ENCODE peak calls at places on chromosomes 3 and 15, in ten cellular contexts. K is heart left ventricle, V is lower leg skin, F is H54, U is tibial nerve, G is erythroblast, S is spleen, H is sigmoid colon, W is breast epithelium, M is ovary. B is an unnamed sample.

GRCh38 chr3:12328132-12328915 is 39.5 kb downstream of the PPARG start:
- DNase-seq in K (no peak), V (no peak), F (no peak), U (no peak), G (no peak), S (no peak), H (no peak), W (no peak), M (no peak), B (no peak)

GRCh38 chr3:194130807-194131589 is 5.0 kb upstream of the HES1 start:
- DNase-seq in K (peak; percentile 29), V (no peak), F (no peak), U (no peak), G (no peak), S (no peak), H (no peak), W (no peak), M (no peak), B (peak; percentile 62)

GRCh38 chr15:31550211-31550848 is 223.7 kb downstream of the KLF13 start:
- DNase-seq in K (no peak), V (no peak), F (no peak), U (no peak), G (no peak), S (no peak), H (no peak), W (no peak), M (no peak), B (no peak)

GRCh38 chr3:40842714-40843113 is 318.0 kb downstream of the ZNF621 start:
- DNase-seq in K (no peak), V (no peak), F (no peak), U (no peak), G (no peak), S (no peak), H (no peak), W (no peak), M (no peak), B (no peak)

GRCh38 chr15:76196286-76196948 is 114.9 kb downstream of the ETFA start:
- DNase-seq in K (peak; percentile 46), V (no peak), F (peak; percentile 77), U (no peak), G (peak; percentile 22), S (peak; percentile 65), H (peak; percentile 95), W (peak; percentile 66), M (peak; percentile 74), B (peak; percentile 79)

GRCh38 chr3:40971191-40972168 is 227.8 kb upstream of the CTNNB1 start:
- DNase-seq in K (peak; percentile 83), V (peak; percentile 87), F (peak; percentile 63), U (peak; percentile 88), G (no peak), S (peak; percentile 79), H (peak; percentile 93), W (peak; percentile 75), M (peak; percentile 72), B (peak; percentile 73)

GRCh38 chr3:43996379-43997301 is 245.0 kb upstream of the TOPAZ1 start:
- DNase-seq in K (no peak), V (peak; percentile 83), F (no peak), U (no peak), G (no peak), S (peak; percentile 81), H (no peak), W (no peak), M (no peak), B (no peak)

GRCh38 chr3:46082849-46083248 is 55.6 kb upstream of the XCR1 start:
- DNase-seq in K (no peak), V (no peak), F (no peak), U (no peak), G (no peak), S (no peak), H (no peak), W (no peak), M (no peak), B (no peak)

GRCh38 chr15:44541282-44541958 is 4.5 kb downstream of the EIF3J start:
- DNase-seq in K (no peak), V (no peak), F (peak; percentile 26), U (no peak), G (no peak), S (no peak), H (no peak), W (no peak), M (no peak), B (no peak)

GRCh38 chr3:96814581-96815567 is at the start of gene EPHA6:
- DNase-seq in K (no peak), V (no peak), F (no peak), U (no peak), G (no peak), S (peak; percentile 62), H (peak; percentile 66), W (no peak), M (peak; percentile 24), B (no peak)

GRCh38 chr3:195095035-195095703 is 175.8 kb downstream of the XXYLT1 start:
- DNase-seq in K (no peak), V (no peak), F (no peak), U (no peak), G (no peak), S (peak; percentile 88), H (no peak), W (no peak), M (no peak), B (peak; percentile 49)

GRCh38 chr15:92377083-92377789 is 16.4 kb upstream of the ST8SIA2 start:
- DNase-seq in K (peak; percentile 63), V (no peak), F (no peak), U (no peak), G (no peak), S (no peak), H (no peak), W (no peak), M (no peak), B (no peak)

GRCh38 chr3:42013652-42014442 is 51.9 kb upstream of the ULK4 start:
- DNase-seq in K (peak; percentile 44), V (peak; percentile 90), F (no peak), U (no peak), G (peak; percentile 67), S (peak; percentile 92), H (peak; percentile 77), W (no peak), M (peak; percentile 52), B (peak; percentile 55)

GRCh38 chr3:30553641-30554316 is 52.6 kb upstream of the TGFBR2 start:
- DNase-seq in K (no peak), V (no peak), F (no peak), U (no peak), G (no peak), S (no peak), H (no peak), W (no peak), M (no peak), B (no peak)

GRCh38 chr3:126746395-126747177 is 42.5 kb downstream of the CHCHD6 start:
- DNase-seq in K (peak; percentile 72), V (no peak), F (peak; percentile 43), U (peak; percentile 38), G (no peak), S (no peak), H (no peak), W (no peak), M (no peak), B (no peak)

GRCh38 chr15:81301385-81301784 is 22.6 kb downstream of the STARD5 start:
- DNase-seq in K (no peak), V (no peak), F (no peak), U (no peak), G (no peak), S (no peak), H (no peak), W (no peak), M (no peak), B (peak; percentile 4)

GRCh38 chr15:81297580-81298575 is 26.1 kb downstream of the STARD5 start:
- DNase-seq in K (no peak), V (peak; percentile 65), F (no peak), U (no peak), G (no peak), S (peak; percentile 74), H (no peak), W (no peak), M (no peak), B (peak; percentile 6)

GRCh38 chr15:81298606-81299005 is 25.3 kb downstream of the STARD5 start:
- DNase-seq in K (no peak), V (peak; percentile 53), F (no peak), U (no peak), G (no peak), S (peak; percentile 72), H (no peak), W (no peak), M (no peak), B (no peak)

GRCh38 chr15:81301815-81302399 is 22.0 kb downstream of the STARD5 start:
- DNase-seq in K (peak; percentile 34), V (peak; percentile 78), F (no peak), U (no peak), G (no peak), S (peak; percentile 91), H (no peak), W (no peak), M (no peak), B (peak; percentile 64)

GRCh38 chr15:81299630-81300273 is 24.2 kb downstream of the STARD5 start:
- DNase-seq in K (no peak), V (peak; percentile 82), F (no peak), U (no peak), G (no peak), S (no peak), H (no peak), W (no peak), M (no peak), B (no peak)
- TF ChIP-seq POLR2A in K (no peak), V (no peak), F (no peak), U (no peak), G (no peak), S (no peak), H (no peak), W (no peak), M (no peak), B (no peak)

GRCh38 chr15:70514236-70514635 is 249.1 kb downstream of the UACA start:
- DNase-seq in K (no peak), V (no peak), F (no peak), U (no peak), G (no peak), S (peak; percentile 69), H (no peak), W (no peak), M (no peak), B (no peak)
- TF ChIP-seq POLR2A in K (no peak), V (no peak), F (no peak), U (no peak), G (no peak), S (no peak), H (no peak), W (no peak), M (no peak), B (no peak)

GRCh38 chr3:59250600-59250999 is 200.8 kb upstream of the CFAP20DC start:
- DNase-seq in K (no peak), V (no peak), F (no peak), U (no peak), G (no peak), S (no peak), H (no peak), W (no peak), M (no peak), B (no peak)
- TF ChIP-seq POLR2A in K (no peak), V (no peak), F (no peak), U (no peak), G (no peak), S (no peak), H (no peak), W (no peak), M (no peak), B (no peak)

GRCh38 chr3:50333744-50334328 is 5.8 kb upstream of the TUSC2 start:
- DNase-seq in K (peak; percentile 87), V (no peak), F (no peak), U (peak; percentile 58), G (no peak), S (no peak), H (no peak), W (no peak), M (no peak), B (no peak)
- TF ChIP-seq POLR2A in K (no peak), V (no peak), F (no peak), U (no peak), G (no peak), S (no peak), H (no peak), W (no peak), M (no peak), B (no peak)

B was measured in transverse colon.